ENCODE peak calls at places on chromosome 1, in eight cellular contexts. One of them, this sample, is unnamed.
A peak's percentile ranks its signal among the peaks of the same experiment; 100 is the strongest.

GRCh38 chr1:172724746-172725613 is 66.1 kb downstream of the FASLG start:
- DNase-seq in stimulated activated CD4-positive, alpha-beta T cell treated with anti-CD3 and anti-CD28 coated beads, Interleukin-1b, Interleukin-23, amount 100 ng/mL, for 24 hours: no peak
- DNase-seq in fibroblast of lung: no peak
- DNase-seq in left ventricle myocardium superior: no peak
- DNase-seq in RPMI7951: no peak
- DNase-seq in HCEC 1CT: no peak
- DNase-seq in neural crest cell: no peak
- DNase-seq in GM13976: no peak
- DNase-seq in this sample: no peak

GRCh38 chr1:232302376-232303049 is 327.4 kb downstream of the SIPA1L2 start:
- DNase-seq in stimulated activated CD4-positive, alpha-beta T cell treated with anti-CD3 and anti-CD28 coated beads, Interleukin-1b, Interleukin-23, amount 100 ng/mL, for 24 hours: no peak
- DNase-seq in fibroblast of lung: no peak
- DNase-seq in left ventricle myocardium superior: no peak
- DNase-seq in RPMI7951: no peak
- DNase-seq in HCEC 1CT: no peak
- DNase-seq in neural crest cell: no peak
- DNase-seq in GM13976: no peak
- DNase-seq in this sample: no peak

GRCh38 chr1:228664399-228664914 is 70.8 kb upstream of the RHOU start:
- DNase-seq in stimulated activated CD4-positive, alpha-beta T cell treated with anti-CD3 and anti-CD28 coated beads, Interleukin-1b, Interleukin-23, amount 100 ng/mL, for 24 hours: peak; percentile 79
- DNase-seq in fibroblast of lung: peak; percentile 33
- DNase-seq in left ventricle myocardium superior: peak; percentile 67
- DNase-seq in RPMI7951: peak; percentile 57
- DNase-seq in HCEC 1CT: peak; percentile 56
- DNase-seq in neural crest cell: peak; percentile 88
- DNase-seq in GM13976: peak; percentile 73
- DNase-seq in this sample: peak; percentile 67

GRCh38 chr1:145747398-145748247 is 28.3 kb downstream of the CD160 start:
- DNase-seq in stimulated activated CD4-positive, alpha-beta T cell treated with anti-CD3 and anti-CD28 coated beads, Interleukin-1b, Interleukin-23, amount 100 ng/mL, for 24 hours: no peak
- DNase-seq in fibroblast of lung: no peak
- DNase-seq in left ventricle myocardium superior: no peak
- DNase-seq in RPMI7951: no peak
- DNase-seq in HCEC 1CT: no peak
- DNase-seq in neural crest cell: no peak
- DNase-seq in GM13976: no peak
- DNase-seq in this sample: no peak

GRCh38 chr1:222852326-222852725 is 37.5 kb downstream of the DISP1 start:
- DNase-seq in stimulated activated CD4-positive, alpha-beta T cell treated with anti-CD3 and anti-CD28 coated beads, Interleukin-1b, Interleukin-23, amount 100 ng/mL, for 24 hours: no peak
- DNase-seq in fibroblast of lung: peak; percentile 79
- DNase-seq in left ventricle myocardium superior: no peak
- DNase-seq in RPMI7951: peak; percentile 11
- DNase-seq in HCEC 1CT: peak; percentile 25
- DNase-seq in neural crest cell: no peak
- DNase-seq in GM13976: no peak
- DNase-seq in this sample: no peak

GRCh38 chr1:10599194-10599861 is 124.6 kb downstream of the PEX14 start:
- DNase-seq in stimulated activated CD4-positive, alpha-beta T cell treated with anti-CD3 and anti-CD28 coated beads, Interleukin-1b, Interleukin-23, amount 100 ng/mL, for 24 hours: no peak
- DNase-seq in fibroblast of lung: peak; percentile 93
- DNase-seq in left ventricle myocardium superior: no peak
- DNase-seq in RPMI7951: no peak
- DNase-seq in HCEC 1CT: peak; percentile 90
- DNase-seq in neural crest cell: no peak
- DNase-seq in GM13976: no peak
- DNase-seq in this sample: no peak

GRCh38 chr1:23422313-23422877 is 2.2 kb downstream of the TCEA3 start:
- DNase-seq in stimulated activated CD4-positive, alpha-beta T cell treated with anti-CD3 and anti-CD28 coated beads, Interleukin-1b, Interleukin-23, amount 100 ng/mL, for 24 hours: no peak
- DNase-seq in fibroblast of lung: peak; percentile 81
- DNase-seq in left ventricle myocardium superior: peak; percentile 83
- DNase-seq in RPMI7951: peak; percentile 70
- DNase-seq in HCEC 1CT: peak; percentile 53
- DNase-seq in neural crest cell: no peak
- DNase-seq in GM13976: no peak
- DNase-seq in this sample: peak; percentile 78

GRCh38 chr1:66439028-66439427 is 94.9 kb upstream of the SGIP1 start:
- DNase-seq in stimulated activated CD4-positive, alpha-beta T cell treated with anti-CD3 and anti-CD28 coated beads, Interleukin-1b, Interleukin-23, amount 100 ng/mL, for 24 hours: no peak
- DNase-seq in fibroblast of lung: no peak
- DNase-seq in left ventricle myocardium superior: no peak
- DNase-seq in RPMI7951: peak; percentile 40
- DNase-seq in HCEC 1CT: peak; percentile 84
- DNase-seq in neural crest cell: no peak
- DNase-seq in GM13976: peak; percentile 28
- DNase-seq in this sample: no peak

GRCh38 chr1:119367332-119368124 is 1.1 kb upstream of the HAO2 start:
- DNase-seq in stimulated activated CD4-positive, alpha-beta T cell treated with anti-CD3 and anti-CD28 coated beads, Interleukin-1b, Interleukin-23, amount 100 ng/mL, for 24 hours: no peak
- DNase-seq in fibroblast of lung: peak; percentile 32
- DNase-seq in left ventricle myocardium superior: no peak
- DNase-seq in RPMI7951: peak; percentile 34
- DNase-seq in HCEC 1CT: peak; percentile 35
- DNase-seq in neural crest cell: no peak
- DNase-seq in GM13976: peak; percentile 62
- DNase-seq in this sample: no peak

GRCh38 chr1:115807723-115808122 is 33.2 kb downstream of the NHLH2 start:
- DNase-seq in stimulated activated CD4-positive, alpha-beta T cell treated with anti-CD3 and anti-CD28 coated beads, Interleukin-1b, Interleukin-23, amount 100 ng/mL, for 24 hours: peak; percentile 5
- DNase-seq in fibroblast of lung: peak; percentile 59
- DNase-seq in left ventricle myocardium superior: no peak
- DNase-seq in RPMI7951: peak; percentile 66
- DNase-seq in HCEC 1CT: peak; percentile 80
- DNase-seq in neural crest cell: peak; percentile 61
- DNase-seq in GM13976: peak; percentile 41
- DNase-seq in this sample: no peak

GRCh38 chr1:33131191-33131590 is 50.2 kb downstream of the AZIN2 start:
- DNase-seq in stimulated activated CD4-positive, alpha-beta T cell treated with anti-CD3 and anti-CD28 coated beads, Interleukin-1b, Interleukin-23, amount 100 ng/mL, for 24 hours: no peak
- DNase-seq in fibroblast of lung: no peak
- DNase-seq in left ventricle myocardium superior: no peak
- DNase-seq in RPMI7951: no peak
- DNase-seq in HCEC 1CT: no peak
- DNase-seq in neural crest cell: no peak
- DNase-seq in GM13976: no peak
- DNase-seq in this sample: no peak

GRCh38 chr1:110421159-110421777 is 13.8 kb upstream of the LAMTOR5 start:
- DNase-seq in stimulated activated CD4-positive, alpha-beta T cell treated with anti-CD3 and anti-CD28 coated beads, Interleukin-1b, Interleukin-23, amount 100 ng/mL, for 24 hours: no peak
- DNase-seq in fibroblast of lung: peak; percentile 61
- DNase-seq in left ventricle myocardium superior: no peak
- DNase-seq in RPMI7951: peak; percentile 66
- DNase-seq in HCEC 1CT: peak; percentile 51
- DNase-seq in neural crest cell: no peak
- DNase-seq in GM13976: no peak
- DNase-seq in this sample: no peak

GRCh38 chr1:206557636-206558473 is 50.5 kb downstream of the RASSF5 start:
- DNase-seq in stimulated activated CD4-positive, alpha-beta T cell treated with anti-CD3 and anti-CD28 coated beads, Interleukin-1b, Interleukin-23, amount 100 ng/mL, for 24 hours: no peak
- DNase-seq in fibroblast of lung: no peak
- DNase-seq in left ventricle myocardium superior: no peak
- DNase-seq in RPMI7951: no peak
- DNase-seq in HCEC 1CT: no peak
- DNase-seq in neural crest cell: no peak
- DNase-seq in GM13976: peak; percentile 43
- DNase-seq in this sample: no peak